ENCODE peak calls at places on chromosome 10, in six cellular contexts. D is foreskin fibroblast, S is AG10803, U is GM13976, X is fibroblast of lung, T is GM23338. K is an unnamed sample.

GRCh38 chr10:115760131-115760530 is 512.9 kb downstream of the GFRA1 start:
- DNase-seq in D (no peak), U (no peak), X (no peak), T (no peak), S (no peak), K (no peak)

GRCh38 chr10:122713091-122713885 is 13.6 kb upstream of the C10orf120 start:
- DNase-seq in S (peak), U (no peak), D (no peak), X (no peak), T (no peak), K (no peak)

GRCh38 chr10:42960491-42961155 is 116.2 kb upstream of the RET start:
- DNase-seq in D (peak), X (peak), T (peak), U (no peak), S (peak), K (no peak)

GRCh38 chr10:89283988-89284475 is 17.8 kb upstream of the IFIT2 start:
- DNase-seq in D (peak), X (peak), U (no peak), T (peak), S (peak), K (no peak)

GRCh38 chr10:128927389-128927788 is 539.7 kb upstream of the MGMT start:
- DNase-seq in X (no peak), T (no peak), S (no peak), D (no peak), U (no peak), K (no peak)

GRCh38 chr10:33386926-33387325 is 52.5 kb upstream of the NRP1 start:
- DNase-seq in T (no peak), S (no peak), X (peak), D (no peak), U (no peak), K (no peak)

GRCh38 chr10:91901784-91902677 is 7.3 kb downstream of the FGFBP3 start:
- DNase-seq in S (peak), X (peak), T (no peak), D (peak), U (no peak), K (no peak)

GRCh38 chr10:12390733-12391132 is 41.4 kb downstream of the CAMK1D start:
- DNase-seq in S (no peak), U (no peak), X (peak), D (no peak), T (no peak), K (no peak)

GRCh38 chr10:7407368-7408002 is 3.3 kb downstream of the SFMBT2 start:
- DNase-seq in X (peak), T (peak), D (no peak), S (no peak), U (no peak), K (peak)

GRCh38 chr10:42951486-42952251 is 125.2 kb upstream of the RET start:
- DNase-seq in T (peak), X (no peak), D (no peak), S (no peak), U (no peak), K (no peak)

GRCh38 chr10:117461766-117462423 is 80.7 kb upstream of the EMX2 start:
- DNase-seq in T (no peak), S (peak), X (peak), U (no peak), D (peak), K (no peak)

GRCh38 chr10:7734821-7735220 is 31.7 kb downstream of the ITIH2 start:
- DNase-seq in U (no peak), D (no peak), S (no peak), X (no peak), T (peak), K (no peak)

GRCh38 chr10:123573236-123574147 is 92.7 kb upstream of the GPR26 start:
- DNase-seq in T (peak), S (peak), D (no peak), U (peak), X (no peak), K (peak)

GRCh38 chr10:5656737-5657579 is 9.4 kb downstream of the ASB13 start:
- DNase-seq in D (no peak), T (no peak), S (no peak), U (no peak), X (no peak), K (no peak)

GRCh38 chr10:132420469-132421376 is 23.7 kb downstream of the PWWP2B start:
- DNase-seq in U (no peak), X (no peak), T (no peak), D (no peak), S (peak), K (peak)

GRCh38 chr10:79405221-79405994 is 40.0 kb downstream of the ZCCHC24 start:
- DNase-seq in U (no peak), D (no peak), X (no peak), S (no peak), T (no peak), K (no peak)

GRCh38 chr10:80662429-80663211 is 124.9 kb downstream of the SH2D4B start:
- DNase-seq in D (peak), S (peak), U (peak), T (peak), X (peak), K (peak)

GRCh38 chr10:109866168-109866994 is 56.9 kb downstream of the XPNPEP1 start:
- DNase-seq in D (no peak), X (no peak), S (no peak), T (peak), U (no peak), K (no peak)

GRCh38 chr10:60917331-60918280 is 26.4 kb downstream of the RHOBTB1 start:
- DNase-seq in X (peak), T (no peak), S (peak), U (no peak), D (no peak), K (no peak)

GRCh38 chr10:118422241-118422640 is 80.1 kb upstream of the FAM204A start:
- DNase-seq in U (no peak), D (no peak), T (no peak), S (no peak), X (no peak), K (no peak)

GRCh38 chr10:49647985-49648795 is 31.3 kb upstream of the C10orf53 start:
- DNase-seq in T (no peak), X (no peak), D (no peak), U (no peak), S (no peak), K (no peak)

GRCh38 chr10:12660812-12661211 is 311.5 kb downstream of the CAMK1D start:
- DNase-seq in T (no peak), S (no peak), D (no peak), X (no peak), U (no peak), K (no peak)

GRCh38 chr10:116723428-116724281 is 18.7 kb downstream of the HSPA12A start:
- DNase-seq in T (no peak), U (no peak), X (no peak), D (no peak), S (no peak), K (no peak)

GRCh38 chr10:91681361-91682276 is 48.7 kb upstream of the PPP1R3C start:
- DNase-seq in D (no peak), S (no peak), X (peak), U (no peak), T (no peak), K (no peak)

GRCh38 chr10:121567569-121567968 is 30.7 kb downstream of the FGFR2 start:
- DNase-seq in T (no peak), U (no peak), X (no peak), S (no peak), D (no peak), K (no peak)
- TF ChIP-seq CTCF in T (no peak), U (no peak), X (no peak), S (no peak), D (no peak), K (no peak)

DNA sequence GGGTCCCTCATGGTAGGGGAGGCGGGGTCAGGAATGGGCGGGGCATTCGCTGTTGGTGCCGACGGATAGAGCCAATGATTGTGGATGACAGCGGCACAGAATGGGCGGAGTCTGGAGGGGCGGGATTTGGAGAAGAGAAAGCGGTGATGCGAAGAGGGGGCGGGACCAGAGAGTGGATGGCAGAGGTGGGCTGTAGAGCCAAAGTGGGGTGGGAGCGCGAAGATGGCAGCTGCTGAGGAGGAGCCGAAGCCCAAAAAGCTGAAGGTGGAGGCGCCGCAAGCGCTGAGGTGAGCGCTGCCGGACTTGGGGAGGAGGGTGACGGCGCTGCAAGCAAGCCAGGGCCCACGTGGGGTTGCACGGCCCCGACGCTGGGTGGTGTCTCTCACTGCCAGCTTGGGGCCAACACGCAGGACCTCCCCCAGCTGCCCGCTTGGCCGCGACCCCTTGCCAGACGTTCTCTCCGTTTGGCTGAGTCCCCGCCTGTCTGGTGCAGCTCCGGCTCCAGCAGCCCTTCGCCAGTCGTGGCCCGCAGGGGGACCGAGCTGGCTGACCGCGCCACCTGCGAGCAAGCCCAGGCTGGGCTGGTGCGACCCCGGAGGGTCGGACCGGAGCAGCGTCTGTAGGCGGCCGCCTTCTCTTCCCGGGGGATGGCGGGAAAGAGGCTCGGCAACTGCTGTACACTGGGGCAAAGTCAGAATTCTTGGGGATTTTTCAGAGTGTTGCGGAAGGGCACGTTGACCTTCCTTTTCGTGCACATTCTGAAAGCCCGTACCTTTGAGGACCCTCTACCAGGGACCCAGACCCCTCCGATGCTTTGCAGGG is at the start of gene ADK:
- DNase-seq in X (peak), U (peak), T (peak), D (peak), S (peak), K (peak)
- TF ChIP-seq CTCF in X (peak), U (peak), T (no peak), D (peak), S (peak), K (peak)

GRCh38 chr10:62424026-62424425 is 49.9 kb downstream of the ZNF365 start:
- DNase-seq in U (no peak), D (no peak), T (peak), X (no peak), S (no peak), K (no peak)

GRCh38 chr10:62426086-62426485 is 51.9 kb downstream of the ZNF365 start:
- DNase-seq in S (no peak), D (no peak), X (peak), T (no peak), U (no peak), K (no peak)

GRCh38 chr10:62426600-62426999 is 52.4 kb downstream of the ZNF365 start:
- DNase-seq in T (peak), S (no peak), D (no peak), X (no peak), U (no peak), K (no peak)

GRCh38 chr10:62422068-62422590 is 48.0 kb downstream of the ZNF365 start:
- DNase-seq in U (no peak), D (peak), T (no peak), X (peak), S (peak), K (no peak)
- TF ChIP-seq CTCF in U (no peak), D (no peak), T (no peak), X (no peak), S (peak), K (no peak)

GRCh38 chr10:94677691-94678090 is 5.8 kb upstream of the CYP2C18 start:
- DNase-seq in U (no peak), X (no peak), T (peak), D (no peak), S (no peak), K (no peak)
- TF ChIP-seq CTCF in U (no peak), X (no peak), T (peak), D (no peak), S (no peak), K (peak)

GRCh38 chr10:86691333-86692022 is 23.2 kb downstream of the LDB3 start:
- DNase-seq in U (no peak), X (no peak), S (no peak), T (no peak), D (no peak), K (no peak)

GRCh38 chr10:86692023-86692514 is 23.8 kb downstream of the LDB3 start:
- DNase-seq in T (no peak), X (no peak), S (no peak), U (no peak), D (no peak), K (no peak)

GRCh38 chr10:86693289-86693688 is 25.0 kb downstream of the LDB3 start:
- DNase-seq in X (no peak), D (no peak), U (no peak), S (no peak), T (no peak), K (no peak)

GRCh38 chr10:86692664-86693063 is 24.4 kb downstream of the LDB3 start:
- DNase-seq in D (no peak), U (no peak), X (no peak), S (no peak), T (no peak), K (no peak)

GRCh38 chr10:86693721-86694369 is 25.5 kb downstream of the LDB3 start:
- DNase-seq in U (peak), D (peak), T (peak), S (peak), X (peak), K (peak)
- TF ChIP-seq CTCF in U (peak), D (peak), T (peak), S (peak), X (peak), K (peak)

GRCh38 chr10:36494386-36494785 is 631.0 kb upstream of the ANKRD30A start:
- DNase-seq in T (no peak), D (peak), S (peak), U (no peak), X (peak), K (no peak)
- TF ChIP-seq CTCF in T (no peak), D (no peak), S (no peak), U (no peak), X (no peak), K (no peak)

GRCh38 chr10:77715081-77715480 is 77.5 kb upstream of the KCNMA1 start:
- DNase-seq in S (no peak), U (no peak), X (no peak), D (no peak), T (peak), K (no peak)
- TF ChIP-seq CTCF in S (no peak), U (peak), X (no peak), D (no peak), T (peak), K (peak)

GRCh38 chr10:100743626-100744135 is 1.7 kb upstream of the PAX2 start:
- DNase-seq in U (peak), S (peak), D (peak), T (peak), X (peak), K (peak)
- TF ChIP-seq CTCF in U (peak), S (peak), D (peak), T (peak), X (peak), K (peak)

DNA sequence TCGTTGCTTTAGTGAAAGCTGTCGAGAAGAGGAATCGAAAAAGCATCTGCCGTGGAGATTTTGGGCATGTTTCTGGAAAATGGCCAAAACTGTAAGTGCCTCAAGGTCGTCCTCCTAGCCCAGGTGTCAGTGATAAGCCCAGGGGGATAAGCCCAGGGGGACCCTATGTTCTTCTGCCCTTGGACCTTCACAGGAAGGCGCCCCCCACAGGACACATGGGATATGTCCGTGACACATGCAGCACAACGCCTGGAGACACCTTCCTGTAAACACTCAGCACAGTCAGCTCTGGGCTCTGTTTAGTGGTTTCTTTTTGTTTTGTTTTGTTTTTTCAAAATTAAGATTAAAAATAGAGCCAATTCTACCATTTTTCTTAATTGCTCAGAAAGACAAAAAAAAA is 272.7 kb downstream of the KLF6 start:
- DNase-seq in U (no peak), T (peak), X (no peak), D (no peak), S (no peak), K (no peak)
- TF ChIP-seq CTCF in U (no peak), T (peak), X (no peak), D (peak), S (no peak), K (no peak)

DNA sequence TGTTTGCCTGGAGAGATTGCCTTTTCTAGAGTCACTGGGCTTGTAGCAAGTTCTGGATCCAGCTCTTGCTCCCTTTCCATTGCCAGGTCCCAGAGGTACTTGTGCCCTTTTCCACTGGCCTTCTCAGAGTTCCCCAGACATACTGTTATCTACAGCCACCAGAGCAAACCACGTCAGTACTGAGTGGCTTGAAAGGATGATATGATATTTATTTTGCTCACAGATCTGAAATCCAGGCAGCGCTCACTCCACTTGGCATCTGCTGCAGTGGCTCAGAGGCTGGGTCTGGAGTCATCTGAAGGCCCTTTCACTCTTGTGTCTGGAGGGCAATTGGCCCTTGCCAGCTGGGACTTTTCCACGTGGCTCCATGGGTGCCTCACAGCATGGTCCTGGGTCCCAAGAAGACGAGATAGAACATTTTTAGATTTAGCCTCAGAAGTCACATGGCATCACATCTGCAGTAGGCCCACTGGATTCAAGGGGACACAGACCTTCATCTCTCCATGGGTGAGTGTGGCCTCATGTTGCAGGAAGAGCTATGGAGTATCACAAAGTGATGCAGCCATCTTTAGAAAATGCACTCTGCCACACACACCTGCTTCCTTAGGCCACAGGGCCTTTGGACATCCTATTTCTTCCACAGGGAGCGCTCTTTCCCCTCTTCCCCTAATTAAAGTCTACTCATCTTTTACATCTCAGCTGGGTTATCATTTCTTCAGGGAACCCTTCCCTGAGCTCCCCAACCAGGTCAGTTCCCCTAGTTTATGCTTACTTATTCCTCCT is 22.9 kb upstream of the TCF7L2 start:
- DNase-seq in S (no peak), T (no peak), X (no peak), D (no peak), U (no peak), K (no peak)
- TF ChIP-seq CTCF in S (no peak), T (no peak), X (no peak), D (no peak), U (no peak), K (no peak)